ENCODE peak calls at places on chromosomes 12 and 14, in ten cellular contexts. P, C, X, B, J, T, I, A, M and K are unnamed samples.

GRCh38 chr14:97723834-97724770 is 926.9 kb downstream of the VRK1 start:
- DNase-seq in P (no peak), B (no peak), M (no peak), A (no peak), C (no peak), I (no peak), T (no peak), X (no peak), J (no peak), K (no peak)

GRCh38 chr14:56247495-56248087 is 129.4 kb downstream of the PELI2 start:
- DNase-seq in C (no peak), P (no peak), M (no peak), J (no peak), A (no peak), B (no peak), X (peak), I (no peak), T (no peak), K (peak)

GRCh38 chr12:99707883-99708282 is 60.3 kb downstream of the GARIN6 start:
- DNase-seq in I (no peak), A (no peak), M (no peak), J (no peak), P (no peak), B (no peak), C (no peak), T (no peak), X (no peak), K (no peak)

GRCh38 chr14:45253754-45254300 is 825 bp upstream of the MIS18BP1 start:
- DNase-seq in P (peak), J (peak), T (peak), I (no peak), C (no peak), B (no peak), X (no peak), A (no peak), M (peak), K (no peak)

GRCh38 chr12:124814741-124815613 is 48.7 kb downstream of the SCARB1 start:
- DNase-seq in T (peak), B (no peak), C (no peak), X (peak), M (peak), A (no peak), I (no peak), P (no peak), J (no peak), K (no peak)

GRCh38 chr12:109829667-109830066 is 3.5 kb downstream of the TRPV4 start:
- DNase-seq in T (no peak), J (no peak), A (no peak), I (no peak), B (no peak), M (no peak), X (no peak), P (no peak), C (no peak), K (no peak)

GRCh38 chr14:22221508-22221907 is 367.5 kb downstream of the DAD1 start:
- DNase-seq in M (peak), C (no peak), J (no peak), I (no peak), T (no peak), P (no peak), B (no peak), A (no peak), X (peak), K (no peak)

GRCh38 chr12:5889381-5890047 is 55.5 kb downstream of the ANO2 start:
- DNase-seq in A (no peak), P (peak), X (no peak), J (no peak), M (peak), C (no peak), T (no peak), I (no peak), B (no peak), K (no peak)

GRCh38 chr14:75165586-75166391 is 10.6 kb downstream of the TMED10 start:
- DNase-seq in X (peak), B (peak), I (no peak), J (no peak), A (no peak), C (peak), M (no peak), P (no peak), T (no peak), K (no peak)

GRCh38 chr12:29145372-29146170 is 3.5 kb upstream of the FAR2 start:
- DNase-seq in P (no peak), M (no peak), I (no peak), J (no peak), B (no peak), C (no peak), T (no peak), X (no peak), A (no peak), K (no peak)

GRCh38 chr12:110536834-110537604 is 34.9 kb downstream of the RAD9B start:
- DNase-seq in J (no peak), T (no peak), P (no peak), X (no peak), B (no peak), A (no peak), M (no peak), C (no peak), I (no peak), K (no peak)

GRCh38 chr12:1099158-1099557 is 108.1 kb downstream of the ERC1 start:
- DNase-seq in J (no peak), T (peak), A (no peak), C (no peak), I (no peak), P (no peak), X (no peak), M (no peak), B (no peak), K (no peak)

GRCh38 chr12:81627336-81628189 is 131.6 kb downstream of the PPFIA2 start:
- DNase-seq in P (no peak), C (no peak), T (no peak), I (no peak), A (peak), M (peak), X (peak), J (no peak), B (no peak), K (no peak)

GRCh38 chr14:38389666-38390065 is 133.8 kb upstream of the CLEC14A start:
- DNase-seq in M (no peak), P (no peak), T (no peak), X (peak), A (no peak), I (no peak), J (no peak), B (no peak), C (no peak), K (no peak)

GRCh38 chr12:54631551-54631950 is 3.1 kb downstream of the LACRT start:
- DNase-seq in A (no peak), T (no peak), P (no peak), M (no peak), B (no peak), I (no peak), C (no peak), J (no peak), X (no peak), K (no peak)

GRCh38 chr12:121581681-121582439 is 1.0 kb upstream of the KDM2B start:
- DNase-seq in C (peak), X (peak), A (no peak), M (no peak), J (no peak), P (no peak), T (peak), I (peak), B (peak), K (no peak)

GRCh38 chr14:94936411-94936892 is 166.5 kb upstream of the GSC start:
- DNase-seq in A (no peak), T (peak), M (no peak), X (peak), B (peak), C (peak), P (no peak), I (no peak), J (peak), K (peak)

GRCh38 chr12:99598785-99599184 is 48.8 kb upstream of the GARIN6 start:
- DNase-seq in B (no peak), M (no peak), P (no peak), T (no peak), I (no peak), C (no peak), X (no peak), J (no peak), A (no peak), K (no peak)

GRCh38 chr14:103151270-103151933 is 28.1 kb downstream of the TNFAIP2 start:
- DNase-seq in X (no peak), J (no peak), I (no peak), A (no peak), M (no peak), C (no peak), B (peak), P (no peak), T (no peak), K (no peak)

GRCh38 chr12:110249716-110250225 is 31.3 kb upstream of the ATP2A2 start:
- DNase-seq in C (no peak), X (no peak), A (no peak), J (peak), B (peak), P (no peak), T (peak), I (no peak), M (peak), K (no peak)

GRCh38 chr14:91367173-91368171 is 50.1 kb downstream of the CCDC88C start:
- DNase-seq in P (no peak), B (no peak), T (peak), J (peak), M (no peak), C (no peak), A (no peak), I (peak), X (peak), K (no peak)

GRCh38 chr14:90721619-90722305 is 94.5 kb downstream of the TTC7B start:
- DNase-seq in B (no peak), J (no peak), P (no peak), T (no peak), A (no peak), I (no peak), X (peak), M (no peak), C (no peak), K (no peak)

GRCh38 chr14:92540472-92541048 is 27.0 kb downstream of the RIN3 start:
- DNase-seq in B (peak), P (no peak), C (peak), T (peak), J (peak), M (no peak), I (no peak), X (peak), A (peak), K (peak)

GRCh38 chr14:32696325-32697101 is 242.2 kb upstream of the NPAS3 start:
- DNase-seq in J (no peak), M (no peak), T (no peak), B (no peak), P (no peak), A (no peak), X (no peak), C (no peak), I (no peak), K (no peak)

GRCh38 chr12:64746663-64747062 is 12.5 kb downstream of the GNS start:
- DNase-seq in M (no peak), J (no peak), A (no peak), B (no peak), C (no peak), P (no peak), T (no peak), X (peak), I (no peak), K (no peak)

GRCh38 chr14:64971890-64972785 is at the start of gene RAB15:
- DNase-seq in T (peak), P (peak), C (no peak), B (no peak), A (peak), J (peak), M (no peak), I (peak), X (no peak), K (no peak)

GRCh38 chr14:75333523-75334190 is 55.0 kb downstream of the FOS start:
- DNase-seq in C (no peak), X (no peak), P (no peak), T (no peak), J (no peak), M (no peak), B (no peak), I (no peak), A (no peak), K (no peak)

GRCh38 chr12:9706081-9706685 is 26.7 kb downstream of the CLECL1 start:
- DNase-seq in I (peak), B (no peak), X (no peak), P (no peak), J (no peak), C (no peak), A (no peak), M (no peak), T (no peak), K (no peak)